ENCODE peak calls at places on chromosomes 2 and 18, in nine cellular contexts. I is dermis blood vessel endothelial cell, W is small intestine, D is HEK293T, B is COR-L47, H is A172, J is body of pancreas, Y is activated T-cell treated with anti-CD3 and anti-CD28 coated beads for 1 hour, G is C1 segment of cervical spinal cord. N is an unnamed sample.

GRCh38 chr18:3710712-3711269 is 260.8 kb downstream of the TGIF1 start:
- DNase-seq in J (peak), G (no peak), I (peak), Y (no peak), W (peak), H (peak), B (no peak), D (no peak), N (peak)

GRCh38 chr18:49997468-49998045 is 184.2 kb upstream of the ACAA2 start:
- DNase-seq in I (no peak), W (no peak), Y (no peak), H (no peak), D (no peak), B (no peak), J (no peak), G (no peak), N (no peak)

GRCh38 chr2:85935746-85936208 is 47.0 kb upstream of the ST3GAL5 start:
- DNase-seq in J (no peak), I (peak), W (no peak), Y (no peak), B (no peak), D (peak), H (peak), G (no peak), N (no peak)

GRCh38 chr2:142944264-142944663 is 66.8 kb downstream of the KYNU start:
- DNase-seq in W (no peak), B (no peak), G (no peak), J (no peak), I (peak), Y (no peak), D (peak), H (peak), N (no peak)

GRCh38 chr2:239296020-239296932 is 104.5 kb downstream of the HDAC4 start:
- DNase-seq in D (no peak), W (peak), H (no peak), Y (no peak), I (no peak), G (no peak), J (no peak), B (no peak), N (peak)

GRCh38 chr2:175478369-175478768 is 296.9 kb upstream of the ATP5MC3 start:
- DNase-seq in W (peak), Y (no peak), G (no peak), H (peak), I (no peak), B (no peak), J (no peak), D (no peak), N (no peak)

GRCh38 chr2:43097650-43098049 is 128.8 kb downstream of the ZFP36L2 start:
- DNase-seq in G (no peak), B (no peak), J (peak), D (no peak), Y (no peak), I (no peak), H (no peak), W (no peak), N (no peak)

GRCh38 chr2:161843936-161844335 is 219.7 kb downstream of the SLC4A10 start:
- DNase-seq in G (no peak), B (no peak), J (no peak), I (no peak), Y (no peak), W (no peak), H (no peak), D (no peak), N (no peak)

GRCh38 chr2:206800501-206801416 is 35.4 kb downstream of the FASTKD2 start:
- DNase-seq in Y (peak), D (peak), J (peak), I (peak), W (peak), B (peak), H (peak), G (peak), N (peak)